ENCODE peak calls at places on chromosomes 1 and 21, in seven cellular contexts. G is prostate gland, J is heart left ventricle, D is esophagus squamous epithelium, F is sigmoid colon, O is ovary, S is uterus. U is an unnamed sample.
A peak's percentile ranks its signal among the peaks of the same experiment; 100 is the strongest.

GRCh38 chr1:4664601-4665000 is 10.2 kb downstream of the AJAP1 start:
- DNase-seq in D (no peak), J (no peak), G (no peak), F (no peak), S (no peak), O (no peak), U (no peak)

GRCh38 chr1:162660598-162660997 is 28.3 kb downstream of the DDR2 start:
- DNase-seq in J (no peak), O (no peak), G (peak; percentile 50), F (no peak), S (no peak), D (no peak), U (no peak)

GRCh38 chr1:153798468-153798780 is 23.2 kb downstream of the SLC27A3 start:
- DNase-seq in J (no peak), F (no peak), S (no peak), G (no peak), D (no peak), O (no peak), U (no peak)

GRCh38 chr1:109269212-109269980 is 13.5 kb downstream of the PSRC1 start:
- DNase-seq in O (no peak), F (no peak), D (no peak), G (no peak), J (no peak), S (no peak), U (no peak)

GRCh38 chr1:23980725-23981063 is 567 bp upstream of the SRSF10 start:
- DNase-seq in S (peak; percentile 44), G (no peak), O (peak; percentile 49), J (no peak), F (no peak), D (no peak), U (no peak)

GRCh38 chr1:192702212-192702993 is 66.5 kb downstream of the RGS13 start:
- DNase-seq in O (no peak), G (no peak), D (no peak), S (no peak), J (no peak), F (no peak), U (no peak)

GRCh38 chr1:237562247-237562823 is 328.4 kb downstream of the ZP4 start:
- DNase-seq in O (no peak), G (peak; percentile 7), D (no peak), F (no peak), J (no peak), S (no peak), U (no peak)

GRCh38 chr1:44237721-44238457 is 24.6 kb downstream of the DMAP1 start:
- DNase-seq in J (no peak), O (peak; percentile 66), F (peak; percentile 94), D (no peak), S (peak; percentile 92), G (peak; percentile 71), U (no peak)

GRCh38 chr1:218273757-218274505 is 11.2 kb upstream of the RRP15 start:
- DNase-seq in S (no peak), D (no peak), J (no peak), G (no peak), F (no peak), O (no peak), U (no peak)

GRCh38 chr1:71650126-71650525 is 569.3 kb upstream of the ZRANB2 start:
- DNase-seq in F (no peak), J (no peak), D (no peak), G (no peak), O (no peak), S (no peak), U (no peak)

GRCh38 chr21:27813750-27814149 is 846.9 kb upstream of the ADAMTS5 start:
- DNase-seq in F (peak; percentile 79), G (no peak), S (no peak), O (no peak), J (peak; percentile 24), D (no peak), U (no peak)

GRCh38 chr1:41461790-41462679 is 22.4 kb downstream of the EDN2 start:
- DNase-seq in O (no peak), J (no peak), G (no peak), F (no peak), D (no peak), S (no peak), U (no peak)

GRCh38 chr1:87093286-87093685 is 178.9 kb downstream of the HS2ST1 start:
- DNase-seq in S (no peak), G (no peak), J (no peak), F (no peak), D (no peak), O (no peak), U (no peak)

GRCh38 chr1:58813801-58814200 is 30.0 kb upstream of the JUN start:
- DNase-seq in O (no peak), D (no peak), J (no peak), S (peak; percentile 38), G (no peak), F (no peak), U (no peak)

GRCh38 chr1:177586429-177586828 is 383.4 kb downstream of the SEC16B start:
- DNase-seq in S (no peak), G (no peak), J (no peak), D (no peak), F (no peak), O (no peak), U (no peak)

DNA sequence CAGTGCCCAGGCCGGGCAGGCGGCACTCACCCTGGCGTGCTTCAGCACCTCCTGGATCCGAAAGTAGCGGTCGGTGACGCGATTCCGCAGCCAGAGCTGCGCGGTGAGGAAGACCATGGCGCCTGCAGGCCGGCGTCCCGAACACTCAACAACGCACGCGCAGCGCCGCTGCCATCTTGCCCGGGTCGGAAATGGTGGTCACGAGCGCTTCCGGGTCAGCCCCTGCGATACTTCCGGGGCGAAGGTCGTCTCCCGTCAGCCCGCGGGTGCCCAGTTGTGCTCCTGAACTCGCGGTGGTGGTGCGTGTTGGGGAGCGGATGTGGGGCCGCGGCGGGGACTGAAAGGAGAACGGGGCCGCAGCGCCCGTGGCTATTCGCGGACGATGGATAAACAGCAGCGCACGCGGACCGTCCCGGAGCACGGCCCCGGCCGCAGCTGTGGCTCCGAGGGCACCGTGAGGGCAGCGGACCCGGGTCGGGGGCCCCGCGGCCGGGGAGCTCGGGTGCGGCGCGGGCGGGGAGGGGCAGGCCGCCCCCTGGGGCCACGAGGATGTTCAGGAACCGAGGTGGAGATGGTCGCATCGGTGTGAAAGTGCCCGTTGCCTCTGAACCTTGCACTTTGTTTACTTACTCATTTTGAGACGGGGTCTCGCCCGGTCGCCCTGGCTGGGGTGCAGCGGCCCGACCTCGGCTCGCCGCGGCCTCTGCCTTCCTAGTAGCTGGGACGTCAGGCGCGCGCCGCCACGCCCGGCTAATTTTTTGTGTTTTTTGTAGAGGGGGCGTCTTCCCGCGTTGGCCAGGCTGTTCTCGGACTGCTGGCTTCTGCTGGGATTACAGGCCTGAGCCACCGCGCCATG is at the start of gene MRPL20:
- DNase-seq in S (peak; percentile 92), D (peak; percentile 71), G (peak; percentile 91), O (peak; percentile 97), J (peak; percentile 96), F (peak; percentile 97), U (peak; percentile 93)
- TF ChIP-seq POLR2A in S (peak; percentile 36), D (peak; percentile 65), G (peak; percentile 51), O (peak; percentile 70), J (no peak), F (peak; percentile 51), U (peak; percentile 86)

GRCh38 chr1:36187800-36188593 is 32.0 kb downstream of the MAP7D1 start:
- DNase-seq in J (peak; percentile 86), G (peak; percentile 89), D (peak; percentile 47), F (peak; percentile 96), S (peak; percentile 88), O (peak; percentile 84), U (peak; percentile 94)
- H3K27me3 ChIP-seq in J (no peaks in the 10 kb centered on the region), G (no peaks in the 10 kb centered on the region), D (no peaks in the 10 kb centered on the region), F (no peaks in the 10 kb centered on the region), S (no peaks in the 10 kb centered on the region), O (no peaks in the 10 kb centered on the region), U (no peaks in the 10 kb centered on the region)

GRCh38 chr1:155978973-155979429 is 654 bp upstream of the ARHGEF2 start:
- DNase-seq in O (no peak), F (peak; percentile 73), D (no peak), J (peak; percentile 49), S (peak; percentile 55), G (no peak), U (no peak)

GRCh38 chr1:155976913-155977606 is 1.3 kb downstream of the ARHGEF2 start:
- DNase-seq in D (no peak), O (no peak), S (no peak), F (no peak), G (no peak), J (peak; percentile 27), U (no peak)

GRCh38 chr1:155977607-155978324 is 581 bp downstream of the ARHGEF2 start:
- DNase-seq in D (no peak), G (peak; percentile 26), J (peak; percentile 70), S (peak; percentile 60), O (peak; percentile 68), F (peak; percentile 82), U (no peak)

GRCh38 chr1:155979525-155980343 is 1.4 kb upstream of the ARHGEF2 start:
- DNase-seq in F (no peak), S (peak; percentile 70), D (no peak), J (peak; percentile 75), O (no peak), G (no peak), U (no peak)

GRCh38 chr1:155978325-155978972 is at the start of gene ARHGEF2:
- DNase-seq in J (peak; percentile 89), O (peak; percentile 84), F (peak; percentile 92), D (peak; percentile 65), S (peak; percentile 84), G (peak; percentile 72), U (peak; percentile 69)
- TF ChIP-seq POLR2A in J (no peak), O (peak; percentile 43), F (peak; percentile 43), D (peak; percentile 46), S (peak; percentile 48), G (peak; percentile 86), U (peak; percentile 74)

GRCh38 chr1:7890853-7891252 is 38.0 kb upstream of the UTS2 start:
- DNase-seq in F (no peak), J (no peak), S (no peak), O (no peak), D (no peak), G (no peak), U (no peak)

GRCh38 chr1:7888248-7889010 is 35.6 kb upstream of the UTS2 start:
- DNase-seq in O (no peak), S (no peak), J (no peak), F (no peak), G (no peak), D (no peak), U (no peak)

GRCh38 chr1:7884757-7885156 is 31.9 kb upstream of the UTS2 start:
- DNase-seq in D (no peak), F (no peak), G (no peak), O (no peak), S (no peak), J (no peak), U (no peak)

GRCh38 chr1:7886346-7886745 is 33.5 kb upstream of the UTS2 start:
- DNase-seq in G (no peak), S (no peak), J (no peak), D (no peak), O (no peak), F (no peak), U (no peak)

DNA sequence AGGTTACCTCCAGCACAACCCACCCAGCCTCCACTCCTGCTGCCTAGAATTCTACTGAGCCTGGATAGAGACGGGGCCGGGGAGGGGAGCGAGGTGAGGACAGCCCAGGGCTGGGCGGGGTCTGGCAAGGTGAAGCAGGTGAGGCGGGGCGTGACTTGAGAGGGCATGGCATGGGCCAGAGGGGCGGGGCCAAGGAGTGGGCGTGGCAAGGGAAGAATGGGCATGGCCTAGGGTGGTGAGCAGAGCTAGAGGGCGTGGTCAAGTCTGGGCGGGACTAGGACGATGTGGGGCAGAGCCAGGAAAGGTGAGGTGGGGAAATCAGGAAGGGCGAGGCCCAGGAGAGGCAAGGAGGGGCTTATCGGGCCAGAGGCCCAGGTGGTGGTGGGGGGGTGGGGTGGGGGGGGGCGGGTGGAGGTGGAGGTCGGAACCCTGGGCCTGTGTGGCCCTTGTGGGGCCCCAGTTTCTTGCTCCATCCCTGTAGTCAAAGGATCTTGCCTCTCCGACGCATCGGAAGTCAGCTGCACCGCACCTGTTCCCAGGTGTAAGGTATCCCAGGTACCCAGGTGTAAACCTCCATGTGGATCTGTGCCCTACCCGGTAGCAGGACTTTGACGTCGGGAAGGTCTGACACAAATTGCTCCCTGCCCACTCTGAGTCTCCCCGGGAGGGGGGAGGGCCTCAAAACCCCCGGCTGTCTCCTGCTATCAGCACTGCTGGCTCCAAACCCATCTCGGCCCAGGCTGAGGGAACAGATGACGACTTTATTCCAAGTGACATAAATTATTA is 32.8 kb upstream of the UTS2 start:
- DNase-seq in F (no peak), S (peak; percentile 20), G (no peak), O (no peak), D (no peak), J (no peak), U (no peak)
- H3K27me3 ChIP-seq in F (peaks cover 40% of the 10 kb centered on the region), S (no peaks in the 10 kb centered on the region), G (no peaks in the 10 kb centered on the region), O (no peaks in the 10 kb centered on the region), D (no peaks in the 10 kb centered on the region), J (peaks cover 9% of the 10 kb centered on the region), U (peaks cover 23% of the 10 kb centered on the region)